ENCODE peak calls at places on chromosomes 16 and 17, in nine cellular contexts. One of them, this sample, is unnamed.

GRCh38 chr16:4410335-4411075 is 5.9 kb downstream of the CORO7 start:
- DNase-seq in iPS DF 19.7: no peak
- DNase-seq in CD8-positive, alpha-beta memory T cell: no peak
- DNase-seq in activated CD4-positive, alpha-beta T cell treated with anti-CD3 and anti-CD28 coated beads, Interleukin-2, amount 10 ng/mL, durations not matched to agents 7 days and 5 days: no peak
- DNase-seq in heart right ventricle: no peak
- DNase-seq in stimulated activated CD4-positive, alpha-beta T cell treated with anti-CD3 and anti-CD28 coated beads, Interleukin-1b, Interleukin-23, amount 100 ng/mL, for 24 hours: no peak
- DNase-seq in cardiac muscle cell: no peak
- DNase-seq in lung microvascular endothelial cell: peak
- DNase-seq in osteocyte: no peak
- DNase-seq in this sample: no peak

GRCh38 chr16:87701505-87701921 is 64.3 kb downstream of the KLHDC4 start:
- DNase-seq in osteocyte: no peak
- DNase-seq in heart right ventricle: no peak
- DNase-seq in iPS DF 19.7: no peak
- DNase-seq in activated CD4-positive, alpha-beta T cell treated with anti-CD3 and anti-CD28 coated beads, Interleukin-2, amount 10 ng/mL, durations not matched to agents 7 days and 5 days: no peak
- DNase-seq in lung microvascular endothelial cell: no peak
- DNase-seq in CD8-positive, alpha-beta memory T cell: no peak
- DNase-seq in stimulated activated CD4-positive, alpha-beta T cell treated with anti-CD3 and anti-CD28 coated beads, Interleukin-1b, Interleukin-23, amount 100 ng/mL, for 24 hours: no peak
- DNase-seq in cardiac muscle cell: no peak
- DNase-seq in this sample: no peak

GRCh38 chr16:15055141-15056053 is 477 bp downstream of the NTAN1 start:
- DNase-seq in heart right ventricle: peak
- DNase-seq in activated CD4-positive, alpha-beta T cell treated with anti-CD3 and anti-CD28 coated beads, Interleukin-2, amount 10 ng/mL, durations not matched to agents 7 days and 5 days: peak
- DNase-seq in lung microvascular endothelial cell: peak
- DNase-seq in osteocyte: no peak
- DNase-seq in CD8-positive, alpha-beta memory T cell: no peak
- DNase-seq in iPS DF 19.7: no peak
- DNase-seq in cardiac muscle cell: no peak
- DNase-seq in stimulated activated CD4-positive, alpha-beta T cell treated with anti-CD3 and anti-CD28 coated beads, Interleukin-1b, Interleukin-23, amount 100 ng/mL, for 24 hours: peak
- DNase-seq in this sample: peak

GRCh38 chr16:57618306-57619132 is 9.9 kb upstream of the ADGRG1 start:
- DNase-seq in CD8-positive, alpha-beta memory T cell: no peak
- DNase-seq in iPS DF 19.7: no peak
- DNase-seq in stimulated activated CD4-positive, alpha-beta T cell treated with anti-CD3 and anti-CD28 coated beads, Interleukin-1b, Interleukin-23, amount 100 ng/mL, for 24 hours: no peak
- DNase-seq in lung microvascular endothelial cell: no peak
- DNase-seq in cardiac muscle cell: peak
- DNase-seq in osteocyte: no peak
- DNase-seq in activated CD4-positive, alpha-beta T cell treated with anti-CD3 and anti-CD28 coated beads, Interleukin-2, amount 10 ng/mL, durations not matched to agents 7 days and 5 days: no peak
- DNase-seq in heart right ventricle: no peak
- DNase-seq in this sample: no peak

GRCh38 chr16:49496656-49497055 is 123.1 kb downstream of the C16orf78 start:
- DNase-seq in cardiac muscle cell: no peak
- DNase-seq in osteocyte: no peak
- DNase-seq in stimulated activated CD4-positive, alpha-beta T cell treated with anti-CD3 and anti-CD28 coated beads, Interleukin-1b, Interleukin-23, amount 100 ng/mL, for 24 hours: no peak
- DNase-seq in heart right ventricle: no peak
- DNase-seq in iPS DF 19.7: no peak
- DNase-seq in lung microvascular endothelial cell: no peak
- DNase-seq in activated CD4-positive, alpha-beta T cell treated with anti-CD3 and anti-CD28 coated beads, Interleukin-2, amount 10 ng/mL, durations not matched to agents 7 days and 5 days: no peak
- DNase-seq in CD8-positive, alpha-beta memory T cell: no peak
- DNase-seq in this sample: no peak

GRCh38 chr17:57088298-57088697 is 3.3 kb downstream of the AKAP1 start:
- DNase-seq in osteocyte: no peak
- DNase-seq in heart right ventricle: no peak
- DNase-seq in CD8-positive, alpha-beta memory T cell: no peak
- DNase-seq in cardiac muscle cell: no peak
- DNase-seq in lung microvascular endothelial cell: no peak
- DNase-seq in stimulated activated CD4-positive, alpha-beta T cell treated with anti-CD3 and anti-CD28 coated beads, Interleukin-1b, Interleukin-23, amount 100 ng/mL, for 24 hours: no peak
- DNase-seq in iPS DF 19.7: no peak
- DNase-seq in activated CD4-positive, alpha-beta T cell treated with anti-CD3 and anti-CD28 coated beads, Interleukin-2, amount 10 ng/mL, durations not matched to agents 7 days and 5 days: no peak
- DNase-seq in this sample: no peak

GRCh38 chr16:16032271-16032979 is 83.0 kb downstream of the ABCC1 start:
- DNase-seq in osteocyte: no peak
- DNase-seq in stimulated activated CD4-positive, alpha-beta T cell treated with anti-CD3 and anti-CD28 coated beads, Interleukin-1b, Interleukin-23, amount 100 ng/mL, for 24 hours: no peak
- DNase-seq in iPS DF 19.7: no peak
- DNase-seq in CD8-positive, alpha-beta memory T cell: no peak
- DNase-seq in cardiac muscle cell: no peak
- DNase-seq in heart right ventricle: no peak
- DNase-seq in activated CD4-positive, alpha-beta T cell treated with anti-CD3 and anti-CD28 coated beads, Interleukin-2, amount 10 ng/mL, durations not matched to agents 7 days and 5 days: no peak
- DNase-seq in lung microvascular endothelial cell: no peak
- DNase-seq in this sample: no peak

GRCh38 chr16:64964126-64964540 is 157.7 kb downstream of the CDH11 start:
- DNase-seq in CD8-positive, alpha-beta memory T cell: no peak
- DNase-seq in heart right ventricle: no peak
- DNase-seq in osteocyte: no peak
- DNase-seq in cardiac muscle cell: no peak
- DNase-seq in iPS DF 19.7: no peak
- DNase-seq in activated CD4-positive, alpha-beta T cell treated with anti-CD3 and anti-CD28 coated beads, Interleukin-2, amount 10 ng/mL, durations not matched to agents 7 days and 5 days: no peak
- DNase-seq in stimulated activated CD4-positive, alpha-beta T cell treated with anti-CD3 and anti-CD28 coated beads, Interleukin-1b, Interleukin-23, amount 100 ng/mL, for 24 hours: no peak
- DNase-seq in lung microvascular endothelial cell: peak
- DNase-seq in this sample: no peak

GRCh38 chr17:40073454-40074174 is 10.8 kb downstream of the THRA start:
- DNase-seq in osteocyte: no peak
- DNase-seq in iPS DF 19.7: no peak
- DNase-seq in lung microvascular endothelial cell: no peak
- DNase-seq in CD8-positive, alpha-beta memory T cell: no peak
- DNase-seq in stimulated activated CD4-positive, alpha-beta T cell treated with anti-CD3 and anti-CD28 coated beads, Interleukin-1b, Interleukin-23, amount 100 ng/mL, for 24 hours: no peak
- DNase-seq in heart right ventricle: no peak
- DNase-seq in activated CD4-positive, alpha-beta T cell treated with anti-CD3 and anti-CD28 coated beads, Interleukin-2, amount 10 ng/mL, durations not matched to agents 7 days and 5 days: no peak
- DNase-seq in cardiac muscle cell: no peak
- DNase-seq in this sample: no peak

GRCh38 chr16:87416826-87417471 is 24.8 kb downstream of the MAP1LC3B start:
- DNase-seq in stimulated activated CD4-positive, alpha-beta T cell treated with anti-CD3 and anti-CD28 coated beads, Interleukin-1b, Interleukin-23, amount 100 ng/mL, for 24 hours: no peak
- DNase-seq in lung microvascular endothelial cell: peak
- DNase-seq in cardiac muscle cell: no peak
- DNase-seq in CD8-positive, alpha-beta memory T cell: no peak
- DNase-seq in activated CD4-positive, alpha-beta T cell treated with anti-CD3 and anti-CD28 coated beads, Interleukin-2, amount 10 ng/mL, durations not matched to agents 7 days and 5 days: peak
- DNase-seq in osteocyte: no peak
- DNase-seq in heart right ventricle: no peak
- DNase-seq in iPS DF 19.7: no peak
- DNase-seq in this sample: peak

GRCh38 chr17:59155439-59156177 is at the start of gene PRR11:
- DNase-seq in iPS DF 19.7: peak
- DNase-seq in cardiac muscle cell: peak
- DNase-seq in heart right ventricle: peak
- DNase-seq in activated CD4-positive, alpha-beta T cell treated with anti-CD3 and anti-CD28 coated beads, Interleukin-2, amount 10 ng/mL, durations not matched to agents 7 days and 5 days: peak
- DNase-seq in lung microvascular endothelial cell: peak
- DNase-seq in stimulated activated CD4-positive, alpha-beta T cell treated with anti-CD3 and anti-CD28 coated beads, Interleukin-1b, Interleukin-23, amount 100 ng/mL, for 24 hours: peak
- DNase-seq in CD8-positive, alpha-beta memory T cell: peak
- DNase-seq in osteocyte: peak
- DNase-seq in this sample: peak

GRCh38 chr17:31371511-31372097 is 19.9 kb upstream of the RAB11FIP4 start:
- DNase-seq in iPS DF 19.7: no peak
- DNase-seq in osteocyte: no peak
- DNase-seq in CD8-positive, alpha-beta memory T cell: no peak
- DNase-seq in lung microvascular endothelial cell: peak
- DNase-seq in heart right ventricle: no peak
- DNase-seq in stimulated activated CD4-positive, alpha-beta T cell treated with anti-CD3 and anti-CD28 coated beads, Interleukin-1b, Interleukin-23, amount 100 ng/mL, for 24 hours: no peak
- DNase-seq in cardiac muscle cell: no peak
- DNase-seq in activated CD4-positive, alpha-beta T cell treated with anti-CD3 and anti-CD28 coated beads, Interleukin-2, amount 10 ng/mL, durations not matched to agents 7 days and 5 days: peak
- DNase-seq in this sample: peak

GRCh38 chr17:39485555-39485954 is 24.3 kb downstream of the CDK12 start:
- DNase-seq in CD8-positive, alpha-beta memory T cell: no peak
- DNase-seq in lung microvascular endothelial cell: peak
- DNase-seq in heart right ventricle: no peak
- DNase-seq in osteocyte: no peak
- DNase-seq in iPS DF 19.7: no peak
- DNase-seq in cardiac muscle cell: no peak
- DNase-seq in activated CD4-positive, alpha-beta T cell treated with anti-CD3 and anti-CD28 coated beads, Interleukin-2, amount 10 ng/mL, durations not matched to agents 7 days and 5 days: no peak
- DNase-seq in stimulated activated CD4-positive, alpha-beta T cell treated with anti-CD3 and anti-CD28 coated beads, Interleukin-1b, Interleukin-23, amount 100 ng/mL, for 24 hours: no peak
- DNase-seq in this sample: no peak

GRCh38 chr17:79160980-79161621 is 86.5 kb downstream of the ENGASE start:
- DNase-seq in heart right ventricle: no peak
- DNase-seq in osteocyte: no peak
- DNase-seq in iPS DF 19.7: no peak
- DNase-seq in stimulated activated CD4-positive, alpha-beta T cell treated with anti-CD3 and anti-CD28 coated beads, Interleukin-1b, Interleukin-23, amount 100 ng/mL, for 24 hours: no peak
- DNase-seq in lung microvascular endothelial cell: peak
- DNase-seq in cardiac muscle cell: no peak
- DNase-seq in activated CD4-positive, alpha-beta T cell treated with anti-CD3 and anti-CD28 coated beads, Interleukin-2, amount 10 ng/mL, durations not matched to agents 7 days and 5 days: peak
- DNase-seq in CD8-positive, alpha-beta memory T cell: no peak
- DNase-seq in this sample: no peak

GRCh38 chr17:67248291-67248690 is 3.3 kb upstream of the HELZ start:
- DNase-seq in heart right ventricle: no peak
- DNase-seq in stimulated activated CD4-positive, alpha-beta T cell treated with anti-CD3 and anti-CD28 coated beads, Interleukin-1b, Interleukin-23, amount 100 ng/mL, for 24 hours: no peak
- DNase-seq in osteocyte: peak
- DNase-seq in cardiac muscle cell: no peak
- DNase-seq in lung microvascular endothelial cell: no peak
- DNase-seq in CD8-positive, alpha-beta memory T cell: no peak
- DNase-seq in iPS DF 19.7: no peak
- DNase-seq in activated CD4-positive, alpha-beta T cell treated with anti-CD3 and anti-CD28 coated beads, Interleukin-2, amount 10 ng/mL, durations not matched to agents 7 days and 5 days: no peak
- DNase-seq in this sample: no peak

GRCh38 chr17:61658183-61658582 is 67.2 kb upstream of the NACA2 start:
- DNase-seq in cardiac muscle cell: no peak
- DNase-seq in CD8-positive, alpha-beta memory T cell: no peak
- DNase-seq in stimulated activated CD4-positive, alpha-beta T cell treated with anti-CD3 and anti-CD28 coated beads, Interleukin-1b, Interleukin-23, amount 100 ng/mL, for 24 hours: no peak
- DNase-seq in activated CD4-positive, alpha-beta T cell treated with anti-CD3 and anti-CD28 coated beads, Interleukin-2, amount 10 ng/mL, durations not matched to agents 7 days and 5 days: no peak
- DNase-seq in lung microvascular endothelial cell: no peak
- DNase-seq in osteocyte: no peak
- DNase-seq in iPS DF 19.7: no peak
- DNase-seq in heart right ventricle: no peak
- DNase-seq in this sample: no peak

GRCh38 chr17:15262291-15263205 is 2.6 kb downstream of the PMP22 start:
- DNase-seq in osteocyte: peak
- DNase-seq in stimulated activated CD4-positive, alpha-beta T cell treated with anti-CD3 and anti-CD28 coated beads, Interleukin-1b, Interleukin-23, amount 100 ng/mL, for 24 hours: no peak
- DNase-seq in iPS DF 19.7: no peak
- DNase-seq in cardiac muscle cell: peak
- DNase-seq in lung microvascular endothelial cell: peak
- DNase-seq in activated CD4-positive, alpha-beta T cell treated with anti-CD3 and anti-CD28 coated beads, Interleukin-2, amount 10 ng/mL, durations not matched to agents 7 days and 5 days: no peak
- DNase-seq in CD8-positive, alpha-beta memory T cell: no peak
- DNase-seq in heart right ventricle: peak
- DNase-seq in this sample: no peak

GRCh38 chr17:29291163-29291752 is 2.7 kb downstream of the NUFIP2 start:
- DNase-seq in cardiac muscle cell: peak
- DNase-seq in heart right ventricle: no peak
- DNase-seq in CD8-positive, alpha-beta memory T cell: no peak
- DNase-seq in lung microvascular endothelial cell: peak
- DNase-seq in osteocyte: no peak
- DNase-seq in activated CD4-positive, alpha-beta T cell treated with anti-CD3 and anti-CD28 coated beads, Interleukin-2, amount 10 ng/mL, durations not matched to agents 7 days and 5 days: peak
- DNase-seq in stimulated activated CD4-positive, alpha-beta T cell treated with anti-CD3 and anti-CD28 coated beads, Interleukin-1b, Interleukin-23, amount 100 ng/mL, for 24 hours: no peak
- DNase-seq in iPS DF 19.7: no peak
- DNase-seq in this sample: peak